ENCODE peak calls at places on chromosome 16, in ten cellular contexts. S is right cardiac atrium; M is tibial nerve; D is esophagus squamous epithelium; W is H1; F is prostate gland; T is gastrocnemius medialis; G is CD8-positive, alpha-beta T cell; P is heart right ventricle; V is CD8-positive, alpha-beta memory T cell. R is an unnamed sample.

GRCh38 chr16:66375451-66375850 is 9.0 kb downstream of the CDH5 start:
- DNase-seq in M (no peak), D (no peak), F (no peak), G (no peak), W (no peak), P (no peak), T (no peak), S (no peak), V (no peak), R (no peak)

GRCh38 chr16:85759631-85760419 is 8.9 kb upstream of the C16orf74 start:
- DNase-seq in W (peak; percentile 75), P (no peak), M (no peak), D (no peak), F (no peak), G (peak; percentile 69), T (peak; percentile 14), V (peak; percentile 13), S (no peak), R (no peak)

GRCh38 chr16:87648236-87648635 is 45.9 kb downstream of the JPH3 start:
- DNase-seq in V (no peak), T (no peak), P (no peak), G (no peak), M (no peak), D (no peak), S (peak; percentile 46), W (no peak), F (no peak), R (no peak)

GRCh38 chr16:87387942-87388817 is 4.0 kb upstream of the MAP1LC3B start:
- DNase-seq in M (peak; percentile 92), W (peak; percentile 74), V (peak; percentile 86), P (peak; percentile 82), G (peak; percentile 86), F (peak; percentile 98), D (peak; percentile 75), S (peak; percentile 93), T (peak; percentile 98), R (peak; percentile 86)

GRCh38 chr16:87824016-87824990 is 45.0 kb downstream of the SLC7A5 start:
- DNase-seq in F (no peak), D (no peak), W (no peak), G (no peak), S (no peak), P (no peak), T (no peak), M (no peak), V (no peak), R (no peak)

GRCh38 chr16:86291491-86291890 is 218.8 kb upstream of the FOXF1 start:
- DNase-seq in D (no peak), G (no peak), P (no peak), T (no peak), S (no peak), W (peak; percentile 23), V (no peak), M (no peak), F (no peak), R (no peak)

GRCh38 chr16:84177740-84178070 is 9.2 kb downstream of the TAF1C start:
- DNase-seq in T (no peak), D (no peak), W (no peak), S (no peak), F (no peak), P (no peak), M (no peak), V (no peak), G (no peak), R (no peak)

GRCh38 chr16:78462261-78463208 is 363.1 kb downstream of the WWOX start:
- DNase-seq in G (no peak), W (no peak), M (no peak), S (no peak), V (no peak), T (no peak), D (no peak), F (no peak), P (no peak), R (no peak)

GRCh38 chr16:9151074-9151473 is 59.6 kb downstream of the HAPSTR1 start:
- DNase-seq in M (no peak), F (no peak), D (no peak), T (no peak), P (no peak), W (no peak), S (no peak), G (no peak), V (no peak), R (no peak)

GRCh38 chr16:31118223-31119155 is 1.0 kb downstream of the KAT8 start:
- DNase-seq in M (no peak), P (no peak), T (no peak), D (no peak), W (no peak), S (no peak), F (no peak), V (no peak), G (no peak), R (no peak)

GRCh38 chr16:53945996-53946395 is 242.0 kb downstream of the FTO start:
- DNase-seq in W (no peak), P (no peak), T (no peak), D (no peak), F (peak; percentile 16), G (no peak), V (no peak), S (no peak), M (no peak), R (no peak)

GRCh38 chr16:49743206-49743470 is 112.8 kb downstream of the ZNF423 start:
- DNase-seq in G (no peak), V (no peak), P (no peak), W (no peak), M (no peak), S (no peak), D (no peak), F (no peak), T (no peak), R (no peak)

GRCh38 chr16:49742428-49743205 is 113.3 kb downstream of the ZNF423 start:
- DNase-seq in W (no peak), F (no peak), D (no peak), S (no peak), V (no peak), P (no peak), G (no peak), T (no peak), M (no peak), R (no peak)

GRCh38 chr16:49747654-49748053 is 108.3 kb downstream of the ZNF423 start:
- DNase-seq in S (no peak), V (no peak), M (no peak), T (no peak), F (no peak), D (no peak), P (no peak), G (no peak), W (no peak), R (no peak)

GRCh38 chr16:49744244-49744976 is 111.5 kb downstream of the ZNF423 start:
- DNase-seq in W (no peak), S (no peak), D (no peak), T (no peak), V (no peak), M (no peak), P (no peak), F (no peak), G (no peak), R (no peak)

DNA sequence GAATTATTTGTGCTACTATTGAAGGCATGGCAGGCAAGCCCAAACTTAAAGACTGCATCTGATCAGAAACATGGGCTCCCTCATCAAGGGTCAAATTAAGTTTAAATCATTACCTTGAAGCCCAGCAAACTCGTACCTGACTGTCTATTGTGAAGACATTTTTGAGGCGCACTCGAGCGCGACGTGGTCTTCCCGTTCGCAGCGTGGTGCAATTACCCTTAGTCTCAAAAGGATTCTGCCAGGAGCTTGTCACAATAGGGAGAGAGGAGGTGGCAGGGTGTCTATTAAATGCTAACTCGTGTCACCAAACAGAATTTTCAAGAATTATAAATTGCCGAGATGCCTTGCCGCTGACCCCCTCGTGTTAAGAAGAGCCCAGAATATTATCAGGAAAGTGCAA is 110.5 kb downstream of the ZNF423 start:
- DNase-seq in P (no peak), W (no peak), V (no peak), G (no peak), F (no peak), M (no peak), T (no peak), S (no peak), D (no peak), R (no peak)
- H3K4me1 ChIP-seq in P (peaks cover 3% of the 10 kb centered on the region), W (peaks cover 11% of the 10 kb centered on the region), V (no peaks in the 10 kb centered on the region), G (no peaks in the 10 kb centered on the region), F (no peaks in the 10 kb centered on the region), M (no peaks in the 10 kb centered on the region), T (peaks cover 6% of the 10 kb centered on the region), S (peaks cover 3% of the 10 kb centered on the region), D (peaks cover 12% of the 10 kb centered on the region), R (no peaks in the 10 kb centered on the region)

GRCh38 chr16:57373117-57373947 is 1.0 kb downstream of the CX3CL1 start:
- DNase-seq in V (no peak), W (no peak), P (no peak), D (no peak), F (no peak), M (no peak), T (no peak), S (no peak), G (no peak), R (no peak)
- H3K4me3 ChIP-seq in V (no peak overlapping the region), W (peak overlapping the region; percentile 51), P (peak overlapping the region; percentile 70), D (peak overlapping the region; percentile 61), F (peak overlapping the region; percentile 52), M (no peak overlapping the region), T (peak overlapping the region; percentile 63), S (peak overlapping the region; percentile 55), G (no peak overlapping the region), R (no peak overlapping the region)

DNA sequence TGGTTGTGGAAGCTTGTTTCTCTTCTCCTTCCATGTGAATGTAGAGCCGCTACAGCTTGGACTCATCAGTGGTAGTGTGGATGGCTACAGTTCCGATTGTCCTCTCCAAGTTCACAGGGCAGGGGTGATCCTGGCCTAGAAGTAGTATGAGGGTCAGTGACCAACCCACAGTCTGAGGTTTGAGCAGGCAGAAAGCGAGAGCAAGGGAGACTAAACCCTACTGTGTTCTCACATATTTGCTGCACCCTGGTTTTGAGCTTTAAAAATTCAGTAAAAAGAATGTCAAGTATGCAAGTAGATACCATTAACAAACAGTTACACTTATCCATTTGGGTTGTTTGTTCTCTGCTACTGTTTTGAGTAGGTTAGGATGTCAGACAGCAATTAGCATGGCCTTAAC is 148.9 kb downstream of the MRTFB start:
- DNase-seq in P (no peak), V (no peak), G (no peak), W (no peak), D (no peak), F (no peak), M (no peak), T (no peak), S (no peak), R (no peak)
- H3K4me1 ChIP-seq in P (no peaks in the 10 kb centered on the region), V (no peaks in the 10 kb centered on the region), G (no peaks in the 10 kb centered on the region), W (no peaks in the 10 kb centered on the region), D (no peaks in the 10 kb centered on the region), F (no peaks in the 10 kb centered on the region), M (no peaks in the 10 kb centered on the region), T (no peaks in the 10 kb centered on the region), S (no peaks in the 10 kb centered on the region), R (no peaks in the 10 kb centered on the region)

DNA sequence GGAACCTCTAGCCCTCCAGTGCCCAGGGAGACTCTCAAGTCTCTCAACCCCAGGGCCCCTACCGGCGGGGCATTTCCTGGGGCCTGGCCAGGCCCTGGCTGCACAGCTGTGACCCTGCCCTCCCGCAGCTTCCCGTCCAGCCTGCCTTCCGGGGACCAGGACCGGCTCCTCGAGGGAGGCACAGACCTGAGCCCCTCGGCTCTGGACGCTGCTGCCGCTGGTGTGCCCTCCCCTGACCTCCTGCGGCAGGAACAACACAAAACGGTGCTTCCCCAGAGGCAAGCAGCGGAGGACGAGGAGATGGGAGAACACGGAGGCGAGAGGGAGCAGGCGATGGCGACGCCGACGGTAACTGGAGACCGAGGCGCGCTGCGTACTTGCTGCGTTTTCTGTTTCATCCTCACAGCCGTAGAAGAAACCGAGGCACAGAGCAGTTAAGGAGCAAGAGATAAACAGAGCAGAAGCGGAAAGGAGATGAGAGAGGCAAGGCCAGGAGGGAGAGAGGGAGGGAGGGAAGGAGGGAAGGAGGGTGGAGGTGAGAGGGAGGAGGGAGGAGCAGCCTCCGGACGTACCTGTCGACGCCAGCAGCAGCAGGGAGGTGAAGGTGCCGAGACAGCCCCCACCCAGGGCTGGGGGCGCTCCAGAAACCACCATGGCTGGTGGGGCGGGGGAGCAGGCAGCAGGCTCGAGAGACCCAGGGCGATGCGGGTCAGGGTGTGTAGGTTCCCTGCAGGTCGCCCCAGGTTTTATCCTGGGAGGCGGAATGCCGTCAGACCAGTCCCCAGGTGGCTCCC is at the start of gene PRSS22:
- DNase-seq in D (no peak), T (no peak), W (peak; percentile 74), M (no peak), F (peak; percentile 74), P (no peak), S (no peak), V (peak; percentile 20), G (no peak), R (no peak)
- H3K4me3 ChIP-seq in D (peak within 1 kb of the TSS; percentile 52), T (no peak within 1 kb of the TSS), W (peak within 1 kb of the TSS; percentile 55), M (no peak within 1 kb of the TSS), F (peak within 1 kb of the TSS; percentile 42), P (no peak within 1 kb of the TSS), S (no peak within 1 kb of the TSS), V (peak within 1 kb of the TSS; percentile 26), G (peak within 1 kb of the TSS; percentile 46), R (peak within 1 kb of the TSS; percentile 50)

R was measured in effector memory CD4-positive, alpha-beta T cell.